ENCODE peak calls at places on chromosomes 1 and 21, in seven cellular contexts. One of them, this sample, is unnamed.

GRCh38 chr1:203408485-203409229 is 57.7 kb upstream of the FMOD start:
- DNase-seq in HAP-1: no peak
- DNase-seq in uterus: peak
- DNase-seq in adipocyte: peak
- DNase-seq in heart left ventricle: peak
- DNase-seq in colonic mucosa: peak
- DNase-seq in thoracic aorta: peak
- DNase-seq in this sample: no peak

GRCh38 chr1:88061830-88062177 is 622.3 kb upstream of the PKN2 start:
- DNase-seq in HAP-1: no peak
- DNase-seq in uterus: no peak
- DNase-seq in adipocyte: no peak
- DNase-seq in heart left ventricle: no peak
- DNase-seq in colonic mucosa: no peak
- DNase-seq in thoracic aorta: no peak
- DNase-seq in this sample: no peak

GRCh38 chr1:61370908-61371279 is 288.5 kb downstream of the NFIA start:
- DNase-seq in HAP-1: no peak
- DNase-seq in uterus: no peak
- DNase-seq in adipocyte: no peak
- DNase-seq in heart left ventricle: no peak
- DNase-seq in colonic mucosa: no peak
- DNase-seq in thoracic aorta: no peak
- DNase-seq in this sample: no peak

GRCh38 chr1:94578856-94579255 is 37.3 kb upstream of the F3 start:
- DNase-seq in HAP-1: no peak
- DNase-seq in uterus: no peak
- DNase-seq in adipocyte: peak
- DNase-seq in heart left ventricle: no peak
- DNase-seq in colonic mucosa: no peak
- DNase-seq in thoracic aorta: no peak
- DNase-seq in this sample: no peak

GRCh38 chr1:193614817-193615216 is 428.4 kb upstream of the B3GALT2 start:
- DNase-seq in HAP-1: no peak
- DNase-seq in uterus: no peak
- DNase-seq in adipocyte: peak
- DNase-seq in heart left ventricle: no peak
- DNase-seq in colonic mucosa: no peak
- DNase-seq in thoracic aorta: no peak
- DNase-seq in this sample: no peak

GRCh38 chr1:34977858-34978257 is 7.3 kb downstream of the TMEM35B start:
- DNase-seq in HAP-1: no peak
- DNase-seq in uterus: no peak
- DNase-seq in adipocyte: no peak
- DNase-seq in heart left ventricle: no peak
- DNase-seq in colonic mucosa: no peak
- DNase-seq in thoracic aorta: no peak
- DNase-seq in this sample: no peak

GRCh38 chr1:23809751-23810171 is 9.2 kb upstream of the GALE start:
- DNase-seq in HAP-1: peak
- DNase-seq in uterus: no peak
- DNase-seq in adipocyte: peak
- DNase-seq in heart left ventricle: peak
- DNase-seq in colonic mucosa: peak
- DNase-seq in thoracic aorta: no peak
- DNase-seq in this sample: no peak

GRCh38 chr21:31912501-31912900 is 39.7 kb downstream of the HUNK start:
- DNase-seq in HAP-1: no peak
- DNase-seq in uterus: no peak
- DNase-seq in adipocyte: no peak
- DNase-seq in heart left ventricle: no peak
- DNase-seq in colonic mucosa: no peak
- DNase-seq in thoracic aorta: no peak
- DNase-seq in this sample: no peak

GRCh38 chr1:9316080-9316444 is 23.4 kb downstream of the SPSB1 start:
- DNase-seq in HAP-1: no peak
- DNase-seq in uterus: no peak
- DNase-seq in adipocyte: no peak
- DNase-seq in heart left ventricle: no peak
- DNase-seq in colonic mucosa: no peak
- DNase-seq in thoracic aorta: no peak
- DNase-seq in this sample: no peak

GRCh38 chr1:71587961-71588360 is 507.1 kb upstream of the ZRANB2 start:
- DNase-seq in HAP-1: peak
- DNase-seq in uterus: no peak
- DNase-seq in adipocyte: peak
- DNase-seq in heart left ventricle: no peak
- DNase-seq in colonic mucosa: no peak
- DNase-seq in thoracic aorta: no peak
- DNase-seq in this sample: no peak

GRCh38 chr1:14964698-14965055 is 188.9 kb upstream of the TMEM51 start:
- DNase-seq in HAP-1: no peak
- DNase-seq in uterus: no peak
- DNase-seq in adipocyte: no peak
- DNase-seq in heart left ventricle: no peak
- DNase-seq in colonic mucosa: no peak
- DNase-seq in thoracic aorta: no peak
- DNase-seq in this sample: no peak

GRCh38 chr1:244318512-244318911 is 133.2 kb downstream of the ADSS2 start:
- DNase-seq in HAP-1: no peak
- DNase-seq in uterus: no peak
- DNase-seq in adipocyte: no peak
- DNase-seq in heart left ventricle: no peak
- DNase-seq in colonic mucosa: no peak
- DNase-seq in thoracic aorta: no peak
- DNase-seq in this sample: no peak

GRCh38 chr1:36166136-36166535 is 10.2 kb downstream of the MAP7D1 start:
- DNase-seq in HAP-1: no peak
- DNase-seq in uterus: no peak
- DNase-seq in adipocyte: no peak
- DNase-seq in heart left ventricle: no peak
- DNase-seq in colonic mucosa: no peak
- DNase-seq in thoracic aorta: no peak
- DNase-seq in this sample: no peak

GRCh38 chr1:204313675-204314074 is 46.1 kb downstream of the PLEKHA6 start:
- DNase-seq in HAP-1: no peak
- DNase-seq in uterus: no peak
- DNase-seq in adipocyte: no peak
- DNase-seq in heart left ventricle: no peak
- DNase-seq in colonic mucosa: no peak
- DNase-seq in thoracic aorta: no peak
- DNase-seq in this sample: no peak

GRCh38 chr1:180360333-180361075 is 130.4 kb downstream of the LHX4 start:
- DNase-seq in HAP-1: no peak
- DNase-seq in uterus: no peak
- DNase-seq in adipocyte: peak
- DNase-seq in heart left ventricle: no peak
- DNase-seq in colonic mucosa: no peak
- DNase-seq in thoracic aorta: no peak
- DNase-seq in this sample: no peak

GRCh38 chr1:36161656-36162531 is 5.9 kb downstream of the MAP7D1 start:
- DNase-seq in HAP-1: no peak
- DNase-seq in uterus: no peak
- DNase-seq in adipocyte: no peak
- DNase-seq in heart left ventricle: no peak
- DNase-seq in colonic mucosa: no peak
- DNase-seq in thoracic aorta: no peak
- DNase-seq in this sample: no peak

GRCh38 chr1:173507205-173507846 is 30.2 kb downstream of the PRDX6 start:
- DNase-seq in HAP-1: peak
- DNase-seq in uterus: no peak
- DNase-seq in adipocyte: peak
- DNase-seq in heart left ventricle: no peak
- DNase-seq in colonic mucosa: no peak
- DNase-seq in thoracic aorta: no peak
- DNase-seq in this sample: peak

GRCh38 chr21:42682661-42683060 is 29.2 kb downstream of the PDE9A start:
- DNase-seq in HAP-1: no peak
- DNase-seq in uterus: no peak
- DNase-seq in adipocyte: no peak
- DNase-seq in heart left ventricle: no peak
- DNase-seq in colonic mucosa: no peak
- DNase-seq in thoracic aorta: no peak
- DNase-seq in this sample: no peak

GRCh38 chr21:44904141-44904923 is 16.4 kb downstream of the ITGB2 start:
- DNase-seq in HAP-1: no peak
- DNase-seq in uterus: no peak
- DNase-seq in adipocyte: no peak
- DNase-seq in heart left ventricle: peak
- DNase-seq in colonic mucosa: no peak
- DNase-seq in thoracic aorta: no peak
- DNase-seq in this sample: no peak

GRCh38 chr1:115413208-115413607 is 75.2 kb upstream of the NGF start:
- DNase-seq in HAP-1: no peak
- DNase-seq in uterus: no peak
- DNase-seq in adipocyte: no peak
- DNase-seq in heart left ventricle: no peak
- DNase-seq in colonic mucosa: no peak
- DNase-seq in thoracic aorta: no peak
- DNase-seq in this sample: no peak

GRCh38 chr1:151371340-151371739 is 1.2 kb downstream of the SELENBP1 start:
- DNase-seq in HAP-1: no peak
- DNase-seq in uterus: peak
- DNase-seq in adipocyte: peak
- DNase-seq in heart left ventricle: peak
- DNase-seq in colonic mucosa: peak
- DNase-seq in thoracic aorta: peak
- DNase-seq in this sample: no peak

GRCh38 chr1:210366767-210367166 is 38.1 kb downstream of the HHAT start:
- DNase-seq in HAP-1: no peak
- DNase-seq in uterus: no peak
- DNase-seq in adipocyte: no peak
- DNase-seq in heart left ventricle: no peak
- DNase-seq in colonic mucosa: no peak
- DNase-seq in thoracic aorta: no peak
- DNase-seq in this sample: no peak

GRCh38 chr1:175400811-175401210 is 208.2 kb upstream of the KIAA0040 start:
- DNase-seq in HAP-1: no peak
- DNase-seq in uterus: no peak
- DNase-seq in adipocyte: no peak
- DNase-seq in heart left ventricle: no peak
- DNase-seq in colonic mucosa: no peak
- DNase-seq in thoracic aorta: no peak
- DNase-seq in this sample: no peak

GRCh38 chr1:47682786-47683350 is 245.0 kb downstream of the FOXD2 start:
- DNase-seq in HAP-1: no peak
- DNase-seq in uterus: no peak
- DNase-seq in adipocyte: no peak
- DNase-seq in heart left ventricle: no peak
- DNase-seq in colonic mucosa: peak
- DNase-seq in thoracic aorta: no peak
- DNase-seq in this sample: no peak

GRCh38 chr1:32568929-32569328 is 29.7 kb downstream of the ZBTB8A start:
- DNase-seq in HAP-1: no peak
- DNase-seq in uterus: no peak
- DNase-seq in adipocyte: no peak
- DNase-seq in heart left ventricle: no peak
- DNase-seq in colonic mucosa: no peak
- DNase-seq in thoracic aorta: no peak
- DNase-seq in this sample: no peak

GRCh38 chr1:221912230-221912629 is 170.3 kb upstream of the DUSP10 start:
- DNase-seq in HAP-1: no peak
- DNase-seq in uterus: no peak
- DNase-seq in adipocyte: no peak
- DNase-seq in heart left ventricle: no peak
- DNase-seq in colonic mucosa: no peak
- DNase-seq in thoracic aorta: no peak
- DNase-seq in this sample: no peak

GRCh38 chr1:166974647-166975345 is 544 bp downstream of the ILDR2 start:
- DNase-seq in HAP-1: no peak
- DNase-seq in uterus: no peak
- DNase-seq in adipocyte: no peak
- DNase-seq in heart left ventricle: no peak
- DNase-seq in colonic mucosa: no peak
- DNase-seq in thoracic aorta: no peak
- DNase-seq in this sample: no peak

GRCh38 chr1:2290171-2290578 is 62.1 kb downstream of the SKI start:
- DNase-seq in HAP-1: no peak
- DNase-seq in uterus: no peak
- DNase-seq in adipocyte: peak
- DNase-seq in heart left ventricle: no peak
- DNase-seq in colonic mucosa: no peak
- DNase-seq in thoracic aorta: no peak
- DNase-seq in this sample: no peak
- H3K4me3 ChIP-seq in HAP-1: no peak
- H3K4me3 ChIP-seq in uterus: peak
- H3K4me3 ChIP-seq in adipocyte: no peak
- H3K4me3 ChIP-seq in heart left ventricle: peak
- H3K4me3 ChIP-seq in colonic mucosa: no peak
- H3K4me3 ChIP-seq in thoracic aorta: peak
- H3K4me3 ChIP-seq in this sample: no peak

GRCh38 chr1:160376525-160377131 is 9.8 kb downstream of the NHLH1 start:
- DNase-seq in HAP-1: peak
- DNase-seq in uterus: no peak
- DNase-seq in adipocyte: peak
- DNase-seq in heart left ventricle: no peak
- DNase-seq in colonic mucosa: peak
- DNase-seq in thoracic aorta: no peak
- DNase-seq in this sample: peak
- H3K4me3 ChIP-seq in HAP-1: no peak
- H3K4me3 ChIP-seq in uterus: no peak
- H3K4me3 ChIP-seq in adipocyte: no peak
- H3K4me3 ChIP-seq in heart left ventricle: no peak
- H3K4me3 ChIP-seq in colonic mucosa: no peak
- H3K4me3 ChIP-seq in thoracic aorta: no peak
- H3K4me3 ChIP-seq in this sample: no peak

GRCh38 chr1:19405195-19405760 is 80.1 kb downstream of the CAPZB start:
- DNase-seq in HAP-1: peak
- DNase-seq in uterus: no peak
- DNase-seq in adipocyte: no peak
- DNase-seq in heart left ventricle: no peak
- DNase-seq in colonic mucosa: no peak
- DNase-seq in thoracic aorta: no peak
- DNase-seq in this sample: no peak
- H3K4me3 ChIP-seq in HAP-1: no peak
- H3K4me3 ChIP-seq in uterus: no peak
- H3K4me3 ChIP-seq in adipocyte: no peak
- H3K4me3 ChIP-seq in heart left ventricle: no peak
- H3K4me3 ChIP-seq in colonic mucosa: no peak
- H3K4me3 ChIP-seq in thoracic aorta: no peak
- H3K4me3 ChIP-seq in this sample: no peak

GRCh38 chr1:21295545-21295944 is 5.3 kb upstream of the ECE1 start:
- DNase-seq in HAP-1: no peak
- DNase-seq in uterus: no peak
- DNase-seq in adipocyte: no peak
- DNase-seq in heart left ventricle: no peak
- DNase-seq in colonic mucosa: no peak
- DNase-seq in thoracic aorta: no peak
- DNase-seq in this sample: no peak
- H3K4me3 ChIP-seq in HAP-1: no peak
- H3K4me3 ChIP-seq in uterus: no peak
- H3K4me3 ChIP-seq in adipocyte: no peak
- H3K4me3 ChIP-seq in heart left ventricle: no peak
- H3K4me3 ChIP-seq in colonic mucosa: no peak
- H3K4me3 ChIP-seq in thoracic aorta: no peak
- H3K4me3 ChIP-seq in this sample: no peak